ENCODE peak calls at places on chromosomes 7 and 10, in five cellular contexts. One of them, this sample, is unnamed.
A peak's percentile ranks its signal among the peaks of the same experiment; 100 is the strongest.

GRCh38 chr7:50276446-50276845 is 28.1 kb upstream of the IKZF1 start:
- DNase-seq in neuronal stem cell: no peak
- DNase-seq in mesendoderm: no peak
- DNase-seq in IMR-90: no peak
- DNase-seq in H1: no peak
- DNase-seq in this sample: no peak

GRCh38 chr10:30781571-30782542 is 152.3 kb upstream of the LYZL2 start:
- DNase-seq in neuronal stem cell: no peak
- DNase-seq in mesendoderm: no peak
- DNase-seq in IMR-90: no peak
- DNase-seq in H1: no peak
- DNase-seq in this sample: no peak

GRCh38 chr10:110337906-110338305 is 33.2 kb upstream of the SMNDC1 start:
- DNase-seq in IMR-90: peak; percentile 57
- DNase-seq in mesendoderm: no peak
- DNase-seq in H1: no peak
- DNase-seq in neuronal stem cell: no peak
- DNase-seq in this sample: no peak

GRCh38 chr7:79506481-79506880 is 53.0 kb upstream of the MAGI2 start:
- DNase-seq in IMR-90: peak; percentile 61
- DNase-seq in H1: no peak
- DNase-seq in neuronal stem cell: peak; percentile 17
- DNase-seq in mesendoderm: peak; percentile 92
- DNase-seq in this sample: no peak

GRCh38 chr7:130153251-130153908 is 51.8 kb downstream of the TMEM209 start:
- DNase-seq in neuronal stem cell: no peak
- DNase-seq in H1: no peak
- DNase-seq in IMR-90: no peak
- DNase-seq in mesendoderm: no peak
- DNase-seq in this sample: no peak

GRCh38 chr10:99667108-99667751 is 7.9 kb downstream of the ENTPD7 start:
- DNase-seq in IMR-90: peak; percentile 92
- DNase-seq in mesendoderm: no peak
- DNase-seq in neuronal stem cell: no peak
- DNase-seq in H1: no peak
- DNase-seq in this sample: no peak

GRCh38 chr7:157691521-157692155 is 354.8 kb downstream of the DNAJB6 start:
- DNase-seq in mesendoderm: no peak
- DNase-seq in neuronal stem cell: peak; percentile 77
- DNase-seq in IMR-90: no peak
- DNase-seq in H1: no peak
- DNase-seq in this sample: peak; percentile 42

GRCh38 chr7:46776790-46777189 is 805.1 kb downstream of the TNS3 start:
- DNase-seq in neuronal stem cell: no peak
- DNase-seq in H1: no peak
- DNase-seq in mesendoderm: peak; percentile 23
- DNase-seq in IMR-90: peak; percentile 36
- DNase-seq in this sample: no peak

GRCh38 chr10:30058570-30059132 is 735 bp downstream of the JCAD start:
- DNase-seq in mesendoderm: no peak
- DNase-seq in IMR-90: no peak
- DNase-seq in neuronal stem cell: no peak
- DNase-seq in H1: no peak
- DNase-seq in this sample: no peak

GRCh38 chr10:33334170-33334838 is at the start of gene NRP1:
- DNase-seq in IMR-90: no peak
- DNase-seq in neuronal stem cell: peak; percentile 56
- DNase-seq in H1: no peak
- DNase-seq in mesendoderm: peak; percentile 75
- DNase-seq in this sample: peak; percentile 29

GRCh38 chr10:121340176-121340850 is 257.9 kb downstream of the FGFR2 start:
- DNase-seq in mesendoderm: peak; percentile 57
- DNase-seq in H1: no peak
- DNase-seq in IMR-90: no peak
- DNase-seq in neuronal stem cell: peak; percentile 89
- DNase-seq in this sample: peak; percentile 49

GRCh38 chr7:120272896-120273475 is at the start of gene KCND2:
- DNase-seq in IMR-90: no peak
- DNase-seq in mesendoderm: peak; percentile 54
- DNase-seq in neuronal stem cell: peak; percentile 33
- DNase-seq in H1: no peak
- DNase-seq in this sample: peak; percentile 58

GRCh38 chr7:35556532-35557471 is 138.1 kb downstream of the HERPUD2 start:
- DNase-seq in H1: no peak
- DNase-seq in mesendoderm: no peak
- DNase-seq in IMR-90: no peak
- DNase-seq in neuronal stem cell: no peak
- DNase-seq in this sample: no peak

GRCh38 chr10:33950216-33950615 is 615.7 kb upstream of the NRP1 start:
- DNase-seq in mesendoderm: no peak
- DNase-seq in H1: no peak
- DNase-seq in neuronal stem cell: no peak
- DNase-seq in IMR-90: no peak
- DNase-seq in this sample: no peak

GRCh38 chr7:35704261-35704660 is 9.3 kb upstream of the HERPUD2 start:
- DNase-seq in neuronal stem cell: no peak
- DNase-seq in mesendoderm: no peak
- DNase-seq in H1: no peak
- DNase-seq in IMR-90: no peak
- DNase-seq in this sample: no peak

GRCh38 chr10:33336606-33337334 is 2.3 kb upstream of the NRP1 start:
- DNase-seq in H1: no peak
- DNase-seq in neuronal stem cell: peak; percentile 45
- DNase-seq in IMR-90: no peak
- DNase-seq in mesendoderm: peak; percentile 64
- DNase-seq in this sample: peak; percentile 48

GRCh38 chr7:55104707-55105433 is 86.1 kb downstream of the EGFR start:
- DNase-seq in mesendoderm: no peak
- DNase-seq in neuronal stem cell: no peak
- DNase-seq in IMR-90: no peak
- DNase-seq in H1: no peak
- DNase-seq in this sample: no peak

GRCh38 chr10:34890931-34891330 is 75.8 kb upstream of the PARD3 start:
- DNase-seq in mesendoderm: peak; percentile 54
- DNase-seq in IMR-90: no peak
- DNase-seq in neuronal stem cell: no peak
- DNase-seq in H1: no peak
- DNase-seq in this sample: no peak

GRCh38 chr7:111537134-111537533 is 25.2 kb downstream of the IMMP2L start:
- DNase-seq in H1: no peak
- DNase-seq in neuronal stem cell: no peak
- DNase-seq in mesendoderm: no peak
- DNase-seq in IMR-90: no peak
- DNase-seq in this sample: no peak

GRCh38 chr10:74418285-74418872 is 267.4 kb downstream of the ADK start:
- DNase-seq in neuronal stem cell: peak; percentile 54
- DNase-seq in H1: no peak
- DNase-seq in IMR-90: no peak
- DNase-seq in mesendoderm: peak; percentile 54
- DNase-seq in this sample: no peak

GRCh38 chr7:39674391-39674790 is 51.0 kb downstream of the RALA start:
- DNase-seq in mesendoderm: no peak
- DNase-seq in IMR-90: peak; percentile 29
- DNase-seq in neuronal stem cell: no peak
- DNase-seq in H1: no peak
- DNase-seq in this sample: no peak

GRCh38 chr7:48109848-48110663 is 21.0 kb downstream of the UPP1 start:
- DNase-seq in mesendoderm: peak; percentile 78
- DNase-seq in H1: peak; percentile 73
- DNase-seq in neuronal stem cell: peak; percentile 61
- DNase-seq in IMR-90: peak; percentile 26
- DNase-seq in this sample: peak; percentile 85

GRCh38 chr7:964401-965231 is 10.1 kb upstream of the ADAP1 start:
- DNase-seq in IMR-90: peak; percentile 25
- DNase-seq in neuronal stem cell: no peak
- DNase-seq in mesendoderm: peak; percentile 67
- DNase-seq in H1: no peak
- DNase-seq in this sample: peak; percentile 66

GRCh38 chr10:96968682-96969423 is 136.8 kb downstream of the LCOR start:
- DNase-seq in IMR-90: no peak
- DNase-seq in neuronal stem cell: no peak
- DNase-seq in H1: no peak
- DNase-seq in mesendoderm: no peak
- DNase-seq in this sample: no peak

GRCh38 chr7:17638727-17639126 is 301.6 kb downstream of the SNX13 start:
- DNase-seq in H1: no peak
- DNase-seq in neuronal stem cell: no peak
- DNase-seq in IMR-90: peak; percentile 16
- DNase-seq in mesendoderm: no peak
- DNase-seq in this sample: no peak

GRCh38 chr7:353746-354325 is 63.9 kb downstream of the FOXL3 start:
- DNase-seq in mesendoderm: no peak
- DNase-seq in neuronal stem cell: no peak
- DNase-seq in H1: no peak
- DNase-seq in IMR-90: no peak
- DNase-seq in this sample: no peak

GRCh38 chr10:95430231-95430951 is 130.8 kb downstream of the SORBS1 start:
- DNase-seq in mesendoderm: peak; percentile 79
- DNase-seq in IMR-90: peak; percentile 44
- DNase-seq in neuronal stem cell: peak; percentile 58
- DNase-seq in H1: no peak
- DNase-seq in this sample: peak; percentile 73

GRCh38 chr10:24947304-24948097 is 4.9 kb downstream of the PRTFDC1 start:
- DNase-seq in mesendoderm: peak; percentile 85
- DNase-seq in neuronal stem cell: no peak
- DNase-seq in IMR-90: peak; percentile 73
- DNase-seq in H1: no peak
- DNase-seq in this sample: no peak

GRCh38 chr7:152902054-152902453 is 142.5 kb downstream of the ACTR3B start:
- DNase-seq in H1: no peak
- DNase-seq in IMR-90: no peak
- DNase-seq in neuronal stem cell: no peak
- DNase-seq in mesendoderm: no peak
- DNase-seq in this sample: no peak

GRCh38 chr10:31319602-31320178 is 674 bp downstream of the ZEB1 start:
- DNase-seq in IMR-90: no peak
- DNase-seq in neuronal stem cell: no peak
- DNase-seq in H1: no peak
- DNase-seq in mesendoderm: no peak
- DNase-seq in this sample: no peak

GRCh38 chr10:29668628-29669027 is 33.9 kb upstream of the SVIL start:
- DNase-seq in mesendoderm: no peak
- DNase-seq in IMR-90: peak; percentile 47
- DNase-seq in H1: no peak
- DNase-seq in neuronal stem cell: no peak
- DNase-seq in this sample: no peak

GRCh38 chr7:47581821-47582747 is at the start of gene TNS3:
- DNase-seq in mesendoderm: peak; percentile 65
- DNase-seq in H1: no peak
- DNase-seq in IMR-90: peak; percentile 36
- DNase-seq in neuronal stem cell: no peak
- DNase-seq in this sample: peak; percentile 66

GRCh38 chr10:44731271-44731670 is 179.9 kb upstream of the TMEM72 start:
- DNase-seq in H1: no peak
- DNase-seq in neuronal stem cell: no peak
- DNase-seq in mesendoderm: peak; percentile 5
- DNase-seq in IMR-90: no peak
- DNase-seq in this sample: no peak

GRCh38 chr7:148436135-148436534 is 154.4 kb upstream of the C7orf33 start:
- DNase-seq in mesendoderm: no peak
- DNase-seq in H1: no peak
- DNase-seq in neuronal stem cell: no peak
- DNase-seq in IMR-90: no peak
- DNase-seq in this sample: no peak
- H3K23ac ChIP-seq in mesendoderm: no peak overlapping the region
- H3K23ac ChIP-seq in H1: no peak overlapping the region
- H3K23ac ChIP-seq in neuronal stem cell: no peak overlapping the region
- H3K23ac ChIP-seq in IMR-90: no peak overlapping the region
- H3K23ac ChIP-seq in this sample: no peak overlapping the region

GRCh38 chr10:131257027-131257426 is 54.5 kb downstream of the TCERG1L start:
- DNase-seq in IMR-90: no peak
- DNase-seq in neuronal stem cell: no peak
- DNase-seq in H1: no peak
- DNase-seq in mesendoderm: no peak
- DNase-seq in this sample: no peak
- H3K4me2 ChIP-seq in IMR-90: no peak overlapping the region
- H3K4me2 ChIP-seq in neuronal stem cell: no peak overlapping the region
- H3K4me2 ChIP-seq in H1: no peak overlapping the region
- H3K4me2 ChIP-seq in mesendoderm: no peak overlapping the region
- H3K4me2 ChIP-seq in this sample: no peak overlapping the region

DNA sequence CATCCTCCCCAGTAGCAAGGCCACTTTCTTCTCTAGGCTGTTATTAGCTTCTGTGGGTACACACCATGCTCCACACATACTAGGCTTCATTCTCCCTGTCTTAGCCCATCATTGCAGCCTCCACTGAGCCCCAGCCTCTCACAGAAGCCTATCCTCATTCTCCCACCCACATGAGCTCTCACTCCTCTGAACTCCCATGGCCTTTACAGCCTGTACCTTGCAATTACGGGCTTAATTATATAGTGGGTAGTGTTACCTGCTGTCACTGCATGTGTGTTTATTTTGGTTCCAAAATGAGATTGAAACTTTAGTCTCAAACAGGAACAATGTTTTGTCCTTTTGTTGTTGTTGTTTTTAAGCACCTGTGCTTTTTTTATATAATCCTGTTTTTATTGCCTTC is 460.0 kb downstream of the KCNMA1 start:
- DNase-seq in IMR-90: no peak
- DNase-seq in H1: no peak
- DNase-seq in mesendoderm: no peak
- DNase-seq in neuronal stem cell: no peak
- DNase-seq in this sample: no peak
- H3K4ac ChIP-seq in IMR-90: peak overlapping the region; percentile 15
- H3K4ac ChIP-seq in H1: no peak overlapping the region
- H3K4ac ChIP-seq in mesendoderm: no peak overlapping the region
- H3K4ac ChIP-seq in neuronal stem cell: no peak overlapping the region
- H3K4ac ChIP-seq in this sample: no peak overlapping the region

DNA sequence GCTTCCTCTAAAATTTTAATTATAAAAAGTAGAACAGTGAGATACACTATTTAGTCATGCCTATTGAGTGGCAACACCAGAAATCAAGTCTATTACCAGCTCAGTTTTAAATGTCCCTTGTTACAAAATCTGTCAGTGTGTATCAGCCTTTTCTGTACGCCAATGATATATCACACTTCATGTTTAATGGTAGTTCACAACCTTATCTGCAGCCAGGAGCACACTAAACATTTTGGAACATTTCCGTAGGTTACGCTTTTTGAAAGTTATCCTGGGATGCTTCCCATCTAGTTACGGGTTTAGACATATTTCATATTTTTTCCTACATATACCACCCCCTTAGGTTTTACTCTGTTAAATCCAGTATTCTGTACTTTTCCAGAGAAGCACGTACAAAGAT is 5.4 kb downstream of the HNRNPA2B1 start:
- DNase-seq in neuronal stem cell: no peak
- DNase-seq in IMR-90: no peak
- DNase-seq in mesendoderm: no peak
- DNase-seq in H1: no peak
- DNase-seq in this sample: no peak
- H3K23ac ChIP-seq in neuronal stem cell: no peak overlapping the region
- H3K23ac ChIP-seq in IMR-90: no peak overlapping the region
- H3K23ac ChIP-seq in mesendoderm: no peak overlapping the region
- H3K23ac ChIP-seq in H1: no peak overlapping the region
- H3K23ac ChIP-seq in this sample: no peak overlapping the region

GRCh38 chr10:77164616-77165311 is 472.8 kb downstream of the KCNMA1 start:
- DNase-seq in neuronal stem cell: no peak
- DNase-seq in H1: no peak
- DNase-seq in mesendoderm: no peak
- DNase-seq in IMR-90: peak; percentile 73
- DNase-seq in this sample: no peak
- H3K4me2 ChIP-seq in neuronal stem cell: no peak overlapping the region
- H3K4me2 ChIP-seq in H1: no peak overlapping the region
- H3K4me2 ChIP-seq in mesendoderm: no peak overlapping the region
- H3K4me2 ChIP-seq in IMR-90: peak overlapping the region; percentile 7
- H3K4me2 ChIP-seq in this sample: no peak overlapping the region

GRCh38 chr7:117077658-117078057 is 124.4 kb downstream of the ST7 start:
- DNase-seq in neuronal stem cell: no peak
- DNase-seq in IMR-90: no peak
- DNase-seq in H1: no peak
- DNase-seq in mesendoderm: no peak
- DNase-seq in this sample: no peak
- H3K4ac ChIP-seq in neuronal stem cell: no peak overlapping the region
- H3K4ac ChIP-seq in IMR-90: no peak overlapping the region
- H3K4ac ChIP-seq in H1: no peak overlapping the region
- H3K4ac ChIP-seq in mesendoderm: no peak overlapping the region
- H3K4ac ChIP-seq in this sample: no peak overlapping the region

This sample was measured in H9.